ENCODE peak calls at places on chromosome 13, in six cellular contexts. S is tibial nerve, G is A549, Y is body of pancreas, Q is transverse colon, K is prostate gland. W is an unnamed sample.

GRCh38 chr13:61110804-61111203 is 304.8 kb downstream of the PCDH20 start:
- DNase-seq in S (no peak), G (no peak), Y (no peak), Q (no peak), K (no peak), W (no peak)

GRCh38 chr13:73223372-73223781 is 164.6 kb downstream of the KLF5 start:
- DNase-seq in S (no peak), G (no peak), Y (no peak), Q (no peak), K (no peak), W (no peak)

GRCh38 chr13:97030705-97031452 is 36.6 kb upstream of the OXGR1 start:
- DNase-seq in S (no peak), G (peak), Y (no peak), Q (no peak), K (no peak), W (no peak)

GRCh38 chr13:20518652-20519051 is 7.0 kb downstream of the CRYL1 start:
- DNase-seq in S (no peak), G (no peak), Y (no peak), Q (no peak), K (no peak), W (no peak)

GRCh38 chr13:49791214-49791752 is 1.2 kb downstream of the KPNA3 start:
- DNase-seq in S (no peak), G (peak), Y (peak), Q (peak), K (peak), W (no peak)

GRCh38 chr13:102642475-102642874 is 45.7 kb downstream of the TPP2 start:
- DNase-seq in S (no peak), G (no peak), Y (peak), Q (peak), K (peak), W (no peak)

GRCh38 chr13:62014299-62014698 is 598.6 kb upstream of the PCDH20 start:
- DNase-seq in S (no peak), G (peak), Y (no peak), Q (no peak), K (no peak), W (no peak)

GRCh38 chr13:104289400-104289799 is 1223.2 kb upstream of the SLC10A2 start:
- DNase-seq in S (no peak), G (no peak), Y (no peak), Q (no peak), K (no peak), W (no peak)

GRCh38 chr13:67299072-67299635 is 69.0 kb upstream of the PCDH9 start:
- DNase-seq in S (no peak), G (peak), Y (no peak), Q (no peak), K (no peak), W (no peak)

GRCh38 chr13:75368167-75368566 is 113.8 kb downstream of the TBC1D4 start:
- DNase-seq in S (no peak), G (no peak), Y (no peak), Q (no peak), K (peak), W (peak)

GRCh38 chr13:21175656-21176194 is 627 bp downstream of the SKA3 start:
- DNase-seq in S (no peak), G (no peak), Y (no peak), Q (no peak), K (no peak), W (no peak)

GRCh38 chr13:93233997-93234416 is 7.4 kb downstream of the GPC6 start:
- DNase-seq in S (no peak), G (peak), Y (no peak), Q (no peak), K (no peak), W (no peak)

GRCh38 chr13:44346534-44346933 is 27.1 kb upstream of the SERP2 start:
- DNase-seq in S (no peak), G (no peak), Y (no peak), Q (no peak), K (no peak), W (no peak)

GRCh38 chr13:85693889-85694511 is 105.2 kb downstream of the SLITRK6 start:
- DNase-seq in S (no peak), G (peak), Y (no peak), Q (no peak), K (no peak), W (no peak)

GRCh38 chr13:25300861-25301346 is 521 bp upstream of the NUP58 start:
- DNase-seq in S (no peak), G (no peak), Y (peak), Q (peak), K (peak), W (peak)

GRCh38 chr13:50236898-50237318 is 221.7 kb downstream of the KCNRG start:
- DNase-seq in S (no peak), G (no peak), Y (no peak), Q (no peak), K (no peak), W (no peak)

GRCh38 chr13:39599842-39600241 is 3.2 kb downstream of the LHFPL6 start:
- DNase-seq in S (no peak), G (no peak), Y (no peak), Q (no peak), K (no peak), W (no peak)

GRCh38 chr13:80716610-80717081 is 375.7 kb upstream of the SPRY2 start:
- DNase-seq in S (no peak), G (no peak), Y (no peak), Q (no peak), K (no peak), W (no peak)

GRCh38 chr13:33319859-33320258 is 34.3 kb upstream of the STARD13 start:
- DNase-seq in S (no peak), G (no peak), Y (no peak), Q (no peak), K (no peak), W (no peak)

GRCh38 chr13:110340812-110341444 is 33.8 kb downstream of the COL4A2 start:
- DNase-seq in S (peak), G (no peak), Y (peak), Q (peak), K (peak), W (peak)
- TF ChIP-seq POLR2A in S (no peak), G (no peak), Y (peak), Q (peak), K (no peak), W (no peak)

GRCh38 chr13:29535663-29536655 is 59.5 kb downstream of the SLC7A1 start:
- DNase-seq in S (no peak), G (no peak), Y (no peak), Q (no peak), K (no peak), W (no peak)

GRCh38 chr13:29538625-29538976 is 56.9 kb downstream of the SLC7A1 start:
- DNase-seq in S (no peak), G (no peak), Y (no peak), Q (no peak), K (no peak), W (no peak)

GRCh38 chr13:29539866-29540265 is 55.6 kb downstream of the SLC7A1 start:
- DNase-seq in S (no peak), G (no peak), Y (no peak), Q (no peak), K (peak), W (no peak)

GRCh38 chr13:29536853-29537252 is 58.6 kb downstream of the SLC7A1 start:
- DNase-seq in S (no peak), G (no peak), Y (no peak), Q (no peak), K (no peak), W (no peak)

DNA sequence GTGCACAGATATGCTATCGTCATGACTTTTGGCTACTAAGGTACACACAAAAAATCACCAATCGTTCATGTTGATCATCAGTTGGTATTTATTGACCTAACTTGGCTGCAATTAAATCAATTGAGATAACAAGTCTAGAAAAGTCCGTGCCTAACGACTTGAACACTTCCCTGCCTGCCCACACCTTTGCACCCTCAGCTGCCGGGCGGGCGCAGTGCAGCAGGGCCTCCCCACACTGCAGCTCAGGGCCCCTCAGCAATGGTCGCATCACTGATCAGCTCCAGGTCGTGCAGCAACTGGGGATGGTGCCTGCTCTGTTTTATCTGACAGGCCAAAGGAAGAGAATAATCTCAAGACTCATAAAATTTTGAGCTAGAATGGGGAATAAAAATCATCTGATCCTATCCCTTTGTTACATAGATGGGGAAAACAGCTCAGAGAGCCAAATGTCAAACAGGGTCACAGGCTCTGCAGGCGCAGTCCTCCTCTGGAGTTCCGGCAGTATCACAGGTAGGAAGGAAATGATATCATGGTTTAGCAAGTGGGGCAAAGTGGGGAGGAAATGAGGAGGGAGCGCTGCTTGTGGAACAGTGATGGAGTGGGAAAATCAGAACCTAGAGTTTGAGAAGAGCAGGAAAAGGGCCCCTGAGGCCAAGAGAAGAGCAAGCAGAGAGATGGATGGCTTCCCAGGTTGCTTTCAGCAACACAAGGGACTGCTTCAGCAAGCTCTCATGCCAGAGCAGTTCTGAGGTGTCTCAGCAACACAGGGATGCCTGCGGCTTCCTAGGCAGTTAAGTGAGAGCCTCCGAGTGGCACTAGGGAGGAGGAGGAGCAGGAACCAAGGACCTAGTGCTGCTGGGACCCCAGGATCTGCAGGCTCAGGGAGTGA is 57.5 kb downstream of the SLC7A1 start:
- DNase-seq in S (no peak), G (no peak), Y (no peak), Q (no peak), K (no peak), W (no peak)
- TF ChIP-seq POLR2A in S (no peak), G (no peak), Y (no peak), Q (no peak), K (no peak), W (no peak)

DNA sequence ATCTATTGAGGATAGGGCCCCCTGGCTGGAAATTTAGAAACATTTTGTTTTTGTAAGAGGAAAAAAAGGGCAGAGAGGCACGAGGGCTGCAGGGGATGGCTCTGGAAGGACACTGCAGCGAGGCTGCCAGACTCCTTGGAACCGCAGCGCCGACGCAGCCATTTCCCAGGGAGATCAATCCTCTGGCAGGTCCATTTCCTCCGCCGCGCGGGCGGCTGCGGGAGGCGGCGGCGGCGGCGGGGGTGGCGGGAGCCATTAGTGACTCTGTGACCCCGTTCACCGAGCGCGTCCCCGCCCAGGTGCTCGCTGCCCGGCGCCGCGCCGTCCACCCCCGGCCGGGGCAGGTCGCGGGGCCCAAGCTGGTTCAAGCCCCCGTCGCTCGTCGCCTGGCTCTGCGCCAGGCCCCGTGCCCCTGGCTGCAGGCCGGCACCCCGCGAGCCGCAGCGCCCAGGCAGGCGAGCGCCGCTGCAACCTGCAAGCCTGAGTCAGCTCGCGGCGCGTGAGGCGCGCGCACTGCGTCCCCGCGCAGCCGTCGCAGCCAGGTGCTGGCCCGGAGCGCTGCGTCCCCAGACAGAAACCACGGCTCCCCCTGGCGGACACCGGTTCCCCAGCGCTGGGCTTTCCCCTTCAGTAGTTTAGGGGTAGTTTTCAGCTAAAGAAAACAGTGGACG is 192.6 kb downstream of the KATNAL1 start:
- DNase-seq in S (peak), G (peak), Y (peak), Q (peak), K (peak), W (peak)
- TF ChIP-seq POLR2A in S (no peak), G (peak), Y (peak), Q (no peak), K (peak), W (no peak)

DNA sequence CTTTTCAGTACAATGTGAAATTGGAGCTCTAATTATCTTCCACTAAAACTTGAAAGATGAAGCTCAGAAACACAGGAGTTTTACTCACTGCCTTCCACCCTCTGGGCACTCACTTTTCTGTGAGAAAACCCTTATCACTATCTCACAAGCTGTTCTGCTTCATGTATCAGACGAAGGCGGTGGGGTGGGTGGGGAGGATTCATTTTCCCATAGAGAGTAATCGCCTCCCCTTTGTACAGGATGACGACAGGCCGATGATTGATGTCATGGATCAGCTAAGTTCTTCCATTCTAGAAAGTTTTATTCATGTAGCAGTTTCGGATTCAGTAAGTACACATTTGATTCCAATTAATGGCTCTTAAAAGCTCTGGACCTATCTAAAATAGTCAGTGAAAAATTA is 139.9 kb downstream of the ZAR1L start:
- DNase-seq in S (no peak), G (no peak), Y (no peak), Q (no peak), K (no peak), W (no peak)
- TF ChIP-seq POLR2A in S (no peak), G (no peak), Y (no peak), Q (no peak), K (no peak), W (no peak)

DNA sequence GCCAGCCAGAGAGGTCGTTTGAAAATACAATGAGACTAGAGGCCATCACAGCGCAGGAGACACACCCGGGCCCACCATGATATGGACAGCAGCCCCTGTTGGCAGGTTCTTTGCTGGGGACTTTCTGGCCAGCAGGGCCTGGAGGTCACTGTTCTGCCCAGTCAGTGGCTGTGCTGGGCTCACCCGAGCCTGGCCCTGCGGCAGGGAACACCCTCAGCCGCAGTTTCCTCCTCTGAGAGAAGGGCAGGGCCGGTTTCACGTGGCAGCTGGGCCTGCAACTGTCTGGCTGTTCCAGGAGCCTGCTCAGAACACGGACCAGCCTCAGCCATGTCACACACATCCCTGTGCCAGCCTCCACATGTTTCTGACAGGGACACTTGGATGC is 39.4 kb downstream of the ADPRHL1 start:
- DNase-seq in S (no peak), G (no peak), Y (no peak), Q (peak), K (no peak), W (no peak)
- TF ChIP-seq POLR2A in S (no peak), G (no peak), Y (no peak), Q (no peak), K (no peak), W (no peak)

DNA sequence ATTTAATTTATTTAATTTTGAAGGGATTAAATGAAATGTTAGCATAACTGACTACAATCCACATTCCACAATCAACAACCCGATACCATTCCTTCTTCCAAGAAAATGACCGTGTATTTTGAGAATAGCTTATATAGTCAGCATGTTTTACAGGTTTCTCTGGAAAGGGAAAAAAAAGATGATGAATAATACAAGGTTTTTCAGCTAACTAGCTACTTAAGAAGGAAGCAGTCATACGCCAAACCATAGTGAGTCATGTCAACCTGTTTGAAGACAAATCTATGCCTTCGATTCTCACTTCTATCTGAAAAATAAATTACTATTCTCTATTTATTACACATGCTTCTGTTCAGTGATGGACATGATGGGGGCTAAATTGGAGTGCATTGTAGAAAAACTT is 258.6 kb downstream of the EFNB2 start:
- DNase-seq in S (no peak), G (no peak), Y (no peak), Q (no peak), K (no peak), W (no peak)
- TF ChIP-seq POLR2A in S (no peak), G (no peak), Y (no peak), Q (no peak), K (no peak), W (no peak)